ENCODE peak calls at places on chromosomes 2 and 18, in nine cellular contexts. X is C1 segment of cervical spinal cord; I is stimulated activated CD4-positive, alpha-beta T cell treated with anti-CD3 and anti-CD28 coated beads, TNF-alpha, amount 100 ng/mL, for 4 hours; V is germinal center; Q is HFFc6; T is amniotic stem cell; E is NCI-H1417; N is HFF-Myc; R is Daoy. G is an unnamed sample.
A peak's percentile ranks its signal among the peaks of the same experiment; 100 is the strongest.

GRCh38 chr2:207167129-207167923 is 1.6 kb upstream of the KLF7 start:
- DNase-seq in V (no peak), N (no peak), X (no peak), I (no peak), R (no peak), Q (peak; percentile 54), T (no peak), E (peak; percentile 65), G (peak; percentile 47)

GRCh38 chr2:233470007-233470687 is 96.4 kb downstream of the USP40 start:
- DNase-seq in V (no peak), N (no peak), Q (no peak), X (peak; percentile 56), E (no peak), T (no peak), R (no peak), I (no peak), G (no peak)

GRCh38 chr2:162007447-162008040 is 66.5 kb downstream of the DPP4 start:
- DNase-seq in Q (no peak), R (no peak), T (no peak), N (no peak), V (no peak), E (no peak), X (no peak), I (no peak), G (no peak)

GRCh38 chr2:118634876-118635275 is 212.6 kb downstream of the EN1 start:
- DNase-seq in Q (no peak), N (no peak), I (no peak), R (no peak), T (no peak), V (no peak), X (no peak), E (peak; percentile 11), G (no peak)

GRCh38 chr18:68596016-68596415 is 118.9 kb downstream of the TMX3 start:
- DNase-seq in N (no peak), Q (no peak), R (no peak), T (no peak), E (no peak), I (no peak), X (no peak), V (no peak), G (no peak)

GRCh38 chr2:28164280-28164801 is 228.3 kb upstream of the FOSL2 start:
- DNase-seq in N (peak; percentile 89), X (no peak), I (no peak), Q (no peak), T (no peak), E (no peak), R (no peak), V (no peak), G (no peak)

GRCh38 chr2:70643715-70644114 is 90.1 kb upstream of the TGFA start:
- DNase-seq in X (no peak), N (no peak), V (no peak), R (peak; percentile 41), Q (no peak), I (no peak), T (no peak), E (no peak), G (no peak)

GRCh38 chr2:235533203-235533602 is 39.4 kb downstream of the AGAP1 start:
- DNase-seq in I (no peak), X (no peak), Q (no peak), E (no peak), V (no peak), R (no peak), T (no peak), N (no peak), G (no peak)

GRCh38 chr2:127763776-127764175 is 47.2 kb downstream of the WDR33 start:
- DNase-seq in V (no peak), E (no peak), Q (peak; percentile 60), T (peak; percentile 15), N (no peak), X (no peak), R (no peak), I (no peak), G (no peak)

G was measured in KG1.